ENCODE peak calls at places on chromosomes 6 and 20, in six cellular contexts. J, H, Q, M, G and W are unnamed samples.

GRCh38 chr20:38278763-38279162 is 18.2 kb upstream of the KIAA1755 start:
- DNase-seq in J (no peak), H (no peak), Q (no peak), M (no peak), G (no peak), W (no peak)

GRCh38 chr20:62069741-62070216 is 4.1 kb upstream of the TAF4 start:
- DNase-seq in J (no peak), H (no peak), Q (no peak), M (no peak), G (no peak), W (peak)

GRCh38 chr6:99905209-99906106 is 88.6 kb downstream of the MCHR2 start:
- DNase-seq in J (no peak), H (no peak), Q (peak), M (no peak), G (no peak), W (peak)

GRCh38 chr6:153032255-153032882 is 29.9 kb upstream of the MTRF1L start:
- DNase-seq in J (no peak), H (peak), Q (no peak), M (no peak), G (no peak), W (peak)

GRCh38 chr6:30711758-30712380 is 5.2 kb downstream of the MDC1 start:
- DNase-seq in J (no peak), H (no peak), Q (no peak), M (no peak), G (no peak), W (no peak)

GRCh38 chr6:139883776-139884175 is 509.3 kb upstream of the CITED2 start:
- DNase-seq in J (no peak), H (no peak), Q (no peak), M (no peak), G (no peak), W (no peak)

GRCh38 chr20:4937422-4938319 is 63.6 kb downstream of the SLC23A2 start:
- DNase-seq in J (no peak), H (no peak), Q (no peak), M (no peak), G (no peak), W (no peak)

GRCh38 chr20:12728782-12729181 is 280.0 kb upstream of the SPTLC3 start:
- DNase-seq in J (no peak), H (no peak), Q (no peak), M (no peak), G (no peak), W (no peak)

GRCh38 chr6:80767808-80768207 is 661.3 kb downstream of the BCKDHB start:
- DNase-seq in J (no peak), H (peak), Q (peak), M (no peak), G (peak), W (peak)

GRCh38 chr20:7924692-7925091 is 15.6 kb downstream of the HAO1 start:
- DNase-seq in J (no peak), H (peak), Q (peak), M (no peak), G (no peak), W (peak)

GRCh38 chr20:14632906-14633305 is 295.5 kb upstream of the FLRT3 start:
- DNase-seq in J (no peak), H (no peak), Q (no peak), M (no peak), G (no peak), W (no peak)

GRCh38 chr20:47854687-47855212 is 69.5 kb upstream of the SULF2 start:
- DNase-seq in J (peak), H (peak), Q (peak), M (no peak), G (no peak), W (peak)

GRCh38 chr6:51654647-51655046 is 432.8 kb downstream of the PKHD1 start:
- DNase-seq in J (no peak), H (no peak), Q (no peak), M (no peak), G (no peak), W (no peak)

GRCh38 chr6:37314803-37315515 is 38.8 kb upstream of the RNF8 start:
- DNase-seq in J (peak), H (no peak), Q (peak), M (no peak), G (no peak), W (peak)

GRCh38 chr6:85824329-85824728 is 181.6 kb upstream of the SYNCRIP start:
- DNase-seq in J (no peak), H (no peak), Q (no peak), M (no peak), G (no peak), W (no peak)

GRCh38 chr6:3631862-3632261 is 119.7 kb downstream of the PXDC1 start:
- DNase-seq in J (no peak), H (no peak), Q (no peak), M (no peak), G (no peak), W (no peak)

GRCh38 chr20:47801759-47802158 is 16.5 kb upstream of the SULF2 start:
- DNase-seq in J (no peak), H (no peak), Q (no peak), M (no peak), G (no peak), W (no peak)

GRCh38 chr6:30744054-30744805 is at the start of gene IER3:
- DNase-seq in J (peak), H (peak), Q (peak), M (no peak), G (no peak), W (peak)

GRCh38 chr20:31990958-31991705 is 19.1 kb upstream of the CCM2L start:
- DNase-seq in J (no peak), H (no peak), Q (no peak), M (no peak), G (no peak), W (no peak)

GRCh38 chr6:16414205-16414604 is 175.8 kb downstream of the GMPR start:
- DNase-seq in J (no peak), H (no peak), Q (no peak), M (no peak), G (no peak), W (no peak)

GRCh38 chr6:90619221-90619620 is 32.3 kb upstream of the MAP3K7 start:
- DNase-seq in J (no peak), H (no peak), Q (no peak), M (no peak), G (no peak), W (no peak)

GRCh38 chr6:28553384-28553985 is 27.8 kb downstream of the GPX5 start:
- DNase-seq in J (no peak), H (no peak), Q (no peak), M (no peak), G (no peak), W (no peak)

GRCh38 chr6:143596857-143597256 is 80.9 kb upstream of the PHACTR2 start:
- DNase-seq in J (no peak), H (peak), Q (peak), M (no peak), G (no peak), W (peak)

GRCh38 chr6:42710316-42710715 is 12.1 kb downstream of the PRPH2 start:
- DNase-seq in J (no peak), H (no peak), Q (peak), M (no peak), G (no peak), W (no peak)

GRCh38 chr20:62411479-62412193 is 4.6 kb upstream of the CABLES2 start:
- DNase-seq in J (no peak), H (no peak), Q (no peak), M (no peak), G (no peak), W (no peak)

GRCh38 chr6:25014806-25015560 is 79.2 kb upstream of the RIPOR2 start:
- DNase-seq in J (no peak), H (peak), Q (no peak), M (no peak), G (no peak), W (peak)

GRCh38 chr6:37731888-37732287 is 34.2 kb upstream of the MDGA1 start:
- DNase-seq in J (no peak), H (no peak), Q (no peak), M (no peak), G (no peak), W (no peak)